ENCODE peak calls at places on chromosomes 2 and 18, in eight cellular contexts. Q, E, S, Z, X, K, N and F are unnamed samples.

GRCh38 chr18:48902023-48902855 is 48.5 kb downstream of the SMAD7 start:
- DNase-seq in Q (peak), E (peak), S (no peak), Z (peak), X (no peak), K (no peak), N (peak), F (peak)

GRCh38 chr2:240834377-240834975 is 14.5 kb upstream of the KIF1A start:
- DNase-seq in Q (no peak), E (no peak), S (no peak), Z (no peak), X (no peak), K (no peak), N (no peak), F (no peak)

GRCh38 chr2:121245120-121245820 is 39.7 kb downstream of the TFCP2L1 start:
- DNase-seq in Q (no peak), E (no peak), S (no peak), Z (no peak), X (no peak), K (no peak), N (no peak), F (no peak)

GRCh38 chr2:120422761-120423160 is 76.8 kb downstream of the INHBB start:
- DNase-seq in Q (no peak), E (no peak), S (no peak), Z (no peak), X (no peak), K (no peak), N (no peak), F (no peak)

GRCh38 chr2:224922142-224922727 is 120.0 kb downstream of the DOCK10 start:
- DNase-seq in Q (peak), E (no peak), S (no peak), Z (no peak), X (no peak), K (no peak), N (no peak), F (no peak)

GRCh38 chr2:215982465-215982875 is 30.9 kb downstream of the MREG start:
- DNase-seq in Q (peak), E (peak), S (no peak), Z (peak), X (no peak), K (no peak), N (no peak), F (no peak)

GRCh38 chr2:27891063-27891819 is 712 bp downstream of the BABAM2 start:
- DNase-seq in Q (peak), E (peak), S (peak), Z (no peak), X (peak), K (peak), N (no peak), F (no peak)

GRCh38 chr2:102256281-102256680 is 55.1 kb upstream of the IL1RL1 start:
- DNase-seq in Q (no peak), E (no peak), S (peak), Z (no peak), X (no peak), K (no peak), N (no peak), F (no peak)

GRCh38 chr2:99697811-99698568 is 208.2 kb upstream of the REV1 start:
- DNase-seq in Q (peak), E (peak), S (no peak), Z (peak), X (no peak), K (no peak), N (peak), F (peak)

GRCh38 chr18:31120594-31120993 is 18.4 kb upstream of the DSC2 start:
- DNase-seq in Q (no peak), E (no peak), S (no peak), Z (no peak), X (no peak), K (no peak), N (no peak), F (no peak)

GRCh38 chr2:178602901-178603300 is 122.6 kb downstream of the PLEKHA3 start:
- DNase-seq in Q (no peak), E (no peak), S (no peak), Z (no peak), X (no peak), K (no peak), N (no peak), F (no peak)

GRCh38 chr18:35513181-35513932 is 15.6 kb upstream of the INO80C start:
- DNase-seq in Q (peak), E (peak), S (no peak), Z (no peak), X (no peak), K (no peak), N (peak), F (peak)

GRCh38 chr2:240933048-240933965 is 27.2 kb downstream of the CROCC2 start:
- DNase-seq in Q (no peak), E (no peak), S (no peak), Z (no peak), X (no peak), K (no peak), N (no peak), F (no peak)

GRCh38 chr18:25842665-25843064 is 247.7 kb downstream of the SS18 start:
- DNase-seq in Q (no peak), E (no peak), S (no peak), Z (no peak), X (no peak), K (no peak), N (no peak), F (no peak)

GRCh38 chr18:41972067-41973000 is 17.3 kb downstream of the PIK3C3 start:
- DNase-seq in Q (peak), E (no peak), S (no peak), Z (no peak), X (no peak), K (no peak), N (no peak), F (no peak)

GRCh38 chr2:11657646-11658045 is 12.3 kb downstream of the NTSR2 start:
- DNase-seq in Q (no peak), E (no peak), S (no peak), Z (no peak), X (no peak), K (no peak), N (no peak), F (no peak)

GRCh38 chr2:235492850-235493344 is 946 bp upstream of the AGAP1 start:
- DNase-seq in Q (peak), E (no peak), S (no peak), Z (no peak), X (no peak), K (no peak), N (no peak), F (no peak)

GRCh38 chr2:45904931-45905642 is 253.6 kb downstream of the PRKCE start:
- DNase-seq in Q (peak), E (peak), S (no peak), Z (no peak), X (no peak), K (no peak), N (no peak), F (no peak)

GRCh38 chr2:38653715-38654494 is 12.0 kb upstream of the GALM start:
- DNase-seq in Q (no peak), E (no peak), S (no peak), Z (no peak), X (peak), K (no peak), N (no peak), F (no peak)

GRCh38 chr2:38653380-38653714 is 12.6 kb upstream of the GALM start:
- DNase-seq in Q (no peak), E (no peak), S (no peak), Z (no peak), X (no peak), K (no peak), N (no peak), F (no peak)

GRCh38 chr2:38655441-38655840 is 10.5 kb upstream of the GALM start:
- DNase-seq in Q (no peak), E (no peak), S (no peak), Z (no peak), X (no peak), K (no peak), N (no peak), F (no peak)

GRCh38 chr2:38652431-38653273 is 13.3 kb upstream of the GALM start:
- DNase-seq in Q (no peak), E (no peak), S (no peak), Z (no peak), X (no peak), K (no peak), N (no peak), F (no peak)

GRCh38 chr2:38654495-38655381 is 11.2 kb upstream of the GALM start:
- DNase-seq in Q (no peak), E (no peak), S (no peak), Z (no peak), X (no peak), K (no peak), N (no peak), F (no peak)
- H3K4me3 ChIP-seq in Q (no peak), E (no peak), S (no peak), Z (no peak), X (no peak), K (no peak), N (no peak), F (no peak)

GRCh38 chr2:131036269-131036668 is 57.0 kb downstream of the FAM168B start:
- DNase-seq in Q (no peak), E (no peak), S (no peak), Z (no peak), X (no peak), K (no peak), N (no peak), F (no peak)

GRCh38 chr2:131034122-131035051 is 58.9 kb downstream of the FAM168B start:
- DNase-seq in Q (no peak), E (no peak), S (peak), Z (no peak), X (no peak), K (no peak), N (no peak), F (no peak)

GRCh38 chr2:131036696-131037397 is 56.4 kb downstream of the FAM168B start:
- DNase-seq in Q (no peak), E (no peak), S (no peak), Z (no peak), X (no peak), K (no peak), N (no peak), F (no peak)

GRCh38 chr2:131035112-131035825 is 58.0 kb downstream of the FAM168B start:
- DNase-seq in Q (no peak), E (no peak), S (no peak), Z (no peak), X (no peak), K (no peak), N (no peak), F (no peak)

GRCh38 chr2:131035826-131036231 is 57.4 kb downstream of the FAM168B start:
- DNase-seq in Q (no peak), E (no peak), S (no peak), Z (no peak), X (no peak), K (no peak), N (no peak), F (no peak)
- H3K4me3 ChIP-seq in Q (peak), E (no peak), S (no peak), Z (no peak), X (no peak), K (no peak), N (peak), F (peak)

GRCh38 chr2:162072181-162072702 is 1.8 kb downstream of the DPP4 start:
- DNase-seq in Q (peak), E (peak), S (no peak), Z (no peak), X (no peak), K (no peak), N (peak), F (no peak)
- H3K4me3 ChIP-seq in Q (peak), E (peak), S (peak), Z (peak), X (peak), K (no peak), N (no peak), F (no peak)

DNA sequence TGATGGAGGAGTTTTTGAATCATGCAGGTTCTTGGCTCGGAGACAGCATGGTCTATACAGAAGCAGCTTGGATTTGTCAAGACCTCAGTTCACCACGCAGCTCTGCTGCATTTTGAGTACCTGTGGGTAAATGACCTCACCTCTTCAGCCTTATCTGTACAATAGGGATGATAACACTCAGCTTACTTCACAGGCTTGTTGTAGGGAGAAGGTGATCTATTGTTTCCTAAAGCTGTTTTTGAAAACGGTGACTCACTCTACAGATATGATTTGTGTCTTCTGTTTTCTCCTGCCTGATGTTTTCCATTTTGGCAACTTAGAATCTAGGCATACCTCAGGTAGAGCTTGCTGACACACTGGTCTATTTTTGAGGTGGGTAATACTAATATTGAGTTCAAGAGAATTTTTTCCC is 80.3 kb downstream of the FMNL2 start:
- DNase-seq in Q (peak), E (peak), S (no peak), Z (no peak), X (no peak), K (no peak), N (no peak), F (no peak)
- H3K4me3 ChIP-seq in Q (no peak), E (no peak), S (no peak), Z (no peak), X (no peak), K (no peak), N (no peak), F (no peak)

GRCh38 chr2:124327293-124327692 is 302.2 kb downstream of the CNTNAP5 start:
- DNase-seq in Q (no peak), E (no peak), S (no peak), Z (no peak), X (no peak), K (no peak), N (no peak), F (no peak)
- H3K4me3 ChIP-seq in Q (no peak), E (no peak), S (no peak), Z (no peak), X (no peak), K (no peak), N (no peak), F (no peak)

DNA sequence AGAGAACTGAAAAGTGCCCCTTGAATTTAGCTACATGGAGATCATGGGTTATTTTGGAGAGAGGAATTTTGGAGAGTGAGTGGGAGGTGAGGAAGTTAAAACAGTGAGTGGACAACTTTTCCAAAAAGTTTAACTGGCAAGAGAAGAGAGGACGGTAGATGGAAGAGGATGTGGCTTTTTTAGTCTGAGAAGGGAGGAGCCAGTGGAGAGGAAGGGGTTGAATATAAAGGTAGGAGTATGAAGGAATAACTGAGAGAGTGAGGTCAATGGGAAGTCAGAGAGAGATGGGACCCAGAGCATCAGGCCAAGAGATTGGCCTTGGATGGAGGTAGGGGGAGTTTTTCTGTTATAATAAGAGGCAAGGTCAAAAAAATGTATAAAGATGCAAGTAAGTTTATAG is 62.5 kb upstream of the NFE2L2 start:
- DNase-seq in Q (no peak), E (no peak), S (no peak), Z (no peak), X (no peak), K (no peak), N (no peak), F (no peak)
- H3K4me3 ChIP-seq in Q (no peak), E (no peak), S (no peak), Z (no peak), X (no peak), K (no peak), N (no peak), F (no peak)

GRCh38 chr18:74146756-74147155 is 878 bp downstream of the FBXO15 start:
- DNase-seq in Q (peak), E (no peak), S (no peak), Z (no peak), X (no peak), K (no peak), N (peak), F (peak)
- H3K4me3 ChIP-seq in Q (peak), E (no peak), S (peak), Z (no peak), X (peak), K (peak), N (no peak), F (peak)

GRCh38 chr2:205975082-205975949 is 110.7 kb downstream of the INO80D start:
- DNase-seq in Q (no peak), E (peak), S (no peak), Z (peak), X (no peak), K (no peak), N (no peak), F (no peak)
- H3K4me3 ChIP-seq in Q (no peak), E (no peak), S (no peak), Z (no peak), X (no peak), K (no peak), N (no peak), F (no peak)

GRCh38 chr2:103860016-103860415 is 993.9 kb upstream of the POU3F3 start:
- DNase-seq in Q (no peak), E (no peak), S (no peak), Z (no peak), X (no peak), K (no peak), N (no peak), F (no peak)

GRCh38 chr2:103859238-103859637 is 994.7 kb upstream of the POU3F3 start:
- DNase-seq in Q (no peak), E (no peak), S (no peak), Z (no peak), X (no peak), K (no peak), N (no peak), F (no peak)
- H3K4me3 ChIP-seq in Q (no peak), E (no peak), S (no peak), Z (no peak), X (no peak), K (no peak), N (no peak), F (no peak)